ENCODE peak calls at places on chromosomes 12 and 14, in nine cellular contexts. U, T, B, D, M, H, Y, L and V are unnamed samples.

GRCh38 chr14:60356921-60357550 is 108.0 kb downstream of the PPM1A start:
- DNase-seq in Y (no peak), B (no peak), D (no peak), L (no peak), H (no peak), U (no peak), M (no peak), T (no peak), V (no peak)

GRCh38 chr12:121582583-121583333 is 1.9 kb upstream of the KDM2B start:
- DNase-seq in Y (no peak), D (no peak), M (peak), U (no peak), H (no peak), T (no peak), L (no peak), B (peak), V (peak)

GRCh38 chr12:111529424-111530368 is 69.4 kb downstream of the ATXN2 start:
- DNase-seq in Y (no peak), U (peak), H (no peak), L (peak), T (no peak), B (peak), M (peak), D (peak), V (peak)

GRCh38 chr12:120358412-120359158 is 10.4 kb downstream of the MSI1 start:
- DNase-seq in Y (no peak), L (no peak), M (no peak), H (no peak), T (no peak), U (no peak), D (no peak), B (no peak), V (no peak)

GRCh38 chr12:83656004-83656403 is 969.3 kb downstream of the TMTC2 start:
- DNase-seq in D (no peak), M (no peak), Y (no peak), H (no peak), B (no peak), U (no peak), T (no peak), L (no peak), V (no peak)

GRCh38 chr12:65335021-65335714 is 56.7 kb downstream of the MSRB3 start:
- DNase-seq in Y (no peak), D (no peak), L (no peak), T (no peak), H (no peak), M (peak), B (peak), U (no peak), V (peak)

GRCh38 chr14:46139668-46140067 is 511.9 kb downstream of the RPL10L start:
- DNase-seq in M (no peak), H (no peak), D (no peak), U (no peak), T (no peak), L (no peak), Y (no peak), B (no peak), V (no peak)

GRCh38 chr12:29253916-29254625 is 105.0 kb downstream of the FAR2 start:
- DNase-seq in U (no peak), Y (no peak), H (no peak), M (no peak), L (no peak), B (no peak), T (no peak), D (no peak), V (no peak)

GRCh38 chr12:1907652-1908611 is 10.5 kb downstream of the CACNA2D4 start:
- DNase-seq in U (no peak), Y (no peak), T (no peak), B (peak), M (peak), H (no peak), D (peak), L (peak), V (peak)

GRCh38 chr12:111033281-111034147 is 113.1 kb upstream of the MYL2 start:
- DNase-seq in U (no peak), T (peak), B (no peak), M (no peak), L (no peak), Y (no peak), H (peak), D (no peak), V (no peak)

GRCh38 chr12:92010368-92010767 is 135.3 kb downstream of the BTG1 start:
- DNase-seq in H (no peak), M (no peak), L (no peak), U (no peak), T (no peak), Y (no peak), B (no peak), D (no peak), V (no peak)

GRCh38 chr14:52182853-52183252 is 84.6 kb upstream of the PTGDR start:
- DNase-seq in B (no peak), L (no peak), U (no peak), D (no peak), Y (no peak), T (no peak), H (no peak), M (no peak), V (no peak)

GRCh38 chr12:123242083-123242904 is 9.1 kb downstream of the MTRFR start:
- DNase-seq in U (no peak), T (no peak), L (no peak), B (no peak), D (no peak), Y (no peak), H (no peak), M (no peak), V (no peak)

GRCh38 chr12:114451657-114452056 is 45.7 kb upstream of the TBX5 start:
- DNase-seq in L (no peak), Y (no peak), D (no peak), B (no peak), T (no peak), H (no peak), U (no peak), M (no peak), V (no peak)

GRCh38 chr12:107251288-107251687 is 157.9 kb upstream of the CRY1 start:
- DNase-seq in M (no peak), D (no peak), Y (no peak), T (no peak), U (no peak), B (no peak), L (no peak), H (no peak), V (no peak)